ENCODE peak calls at places on chromosomes 11 and 22, in nine cellular contexts. One of them, this sample, is unnamed.

GRCh38 chr11:65663634-65664200 is 1.0 kb upstream of the RELA start:
- DNase-seq in AG04450: no peak
- DNase-seq in effector CD8-positive, alpha-beta T cell: no peak
- DNase-seq in iris pigment epithelial cell: peak; percentile 49
- DNase-seq in astrocyte of the spinal cord: no peak
- DNase-seq in T-helper 1 cell: no peak
- DNase-seq in activated CD4-positive, alpha-beta T cell treated with anti-CD3 and anti-CD28 coated beads for 36 hours: peak; percentile 71
- DNase-seq in stimulated activated CD8-positive, alpha-beta memory T cell treated with anti-CD3 and anti-CD28 coated beads, Interleukin-2, amount 100 ng/mL, for 1 hour: no peak
- DNase-seq in GM23338: peak; percentile 60
- DNase-seq in this sample: no peak

GRCh38 chr22:49951986-49952896 is 8.3 kb upstream of the PIM3 start:
- DNase-seq in AG04450: peak; percentile 69
- DNase-seq in effector CD8-positive, alpha-beta T cell: no peak
- DNase-seq in iris pigment epithelial cell: peak; percentile 86
- DNase-seq in astrocyte of the spinal cord: peak; percentile 52
- DNase-seq in T-helper 1 cell: no peak
- DNase-seq in activated CD4-positive, alpha-beta T cell treated with anti-CD3 and anti-CD28 coated beads for 36 hours: no peak
- DNase-seq in stimulated activated CD8-positive, alpha-beta memory T cell treated with anti-CD3 and anti-CD28 coated beads, Interleukin-2, amount 100 ng/mL, for 1 hour: no peak
- DNase-seq in GM23338: no peak
- DNase-seq in this sample: no peak

GRCh38 chr11:121723261-121723741 is 270.5 kb upstream of the SORL1-AS1 start:
- DNase-seq in AG04450: no peak
- DNase-seq in effector CD8-positive, alpha-beta T cell: no peak
- DNase-seq in iris pigment epithelial cell: peak; percentile 28
- DNase-seq in astrocyte of the spinal cord: peak; percentile 71
- DNase-seq in T-helper 1 cell: no peak
- DNase-seq in activated CD4-positive, alpha-beta T cell treated with anti-CD3 and anti-CD28 coated beads for 36 hours: no peak
- DNase-seq in stimulated activated CD8-positive, alpha-beta memory T cell treated with anti-CD3 and anti-CD28 coated beads, Interleukin-2, amount 100 ng/mL, for 1 hour: no peak
- DNase-seq in GM23338: peak; percentile 64
- DNase-seq in this sample: no peak

GRCh38 chr11:119751281-119752060 is 22.5 kb upstream of the NECTIN1 start:
- DNase-seq in AG04450: no peak
- DNase-seq in effector CD8-positive, alpha-beta T cell: no peak
- DNase-seq in iris pigment epithelial cell: no peak
- DNase-seq in astrocyte of the spinal cord: no peak
- DNase-seq in T-helper 1 cell: no peak
- DNase-seq in activated CD4-positive, alpha-beta T cell treated with anti-CD3 and anti-CD28 coated beads for 36 hours: peak; percentile 57
- DNase-seq in stimulated activated CD8-positive, alpha-beta memory T cell treated with anti-CD3 and anti-CD28 coated beads, Interleukin-2, amount 100 ng/mL, for 1 hour: no peak
- DNase-seq in GM23338: no peak
- DNase-seq in this sample: no peak

GRCh38 chr11:64654958-64655541 is 64.0 kb downstream of the SLC22A12 start:
- DNase-seq in AG04450: no peak
- DNase-seq in effector CD8-positive, alpha-beta T cell: no peak
- DNase-seq in iris pigment epithelial cell: no peak
- DNase-seq in astrocyte of the spinal cord: no peak
- DNase-seq in T-helper 1 cell: no peak
- DNase-seq in activated CD4-positive, alpha-beta T cell treated with anti-CD3 and anti-CD28 coated beads for 36 hours: no peak
- DNase-seq in stimulated activated CD8-positive, alpha-beta memory T cell treated with anti-CD3 and anti-CD28 coated beads, Interleukin-2, amount 100 ng/mL, for 1 hour: no peak
- DNase-seq in GM23338: no peak
- DNase-seq in this sample: no peak

GRCh38 chr11:105968021-105968697 is 53.9 kb downstream of the MSANTD4 start:
- DNase-seq in AG04450: no peak
- DNase-seq in effector CD8-positive, alpha-beta T cell: no peak
- DNase-seq in iris pigment epithelial cell: peak; percentile 62
- DNase-seq in astrocyte of the spinal cord: peak; percentile 42
- DNase-seq in T-helper 1 cell: no peak
- DNase-seq in activated CD4-positive, alpha-beta T cell treated with anti-CD3 and anti-CD28 coated beads for 36 hours: no peak
- DNase-seq in stimulated activated CD8-positive, alpha-beta memory T cell treated with anti-CD3 and anti-CD28 coated beads, Interleukin-2, amount 100 ng/mL, for 1 hour: no peak
- DNase-seq in GM23338: no peak
- DNase-seq in this sample: no peak

GRCh38 chr22:40668611-40669390 is 10.5 kb upstream of the MCHR1 start:
- DNase-seq in AG04450: no peak
- DNase-seq in effector CD8-positive, alpha-beta T cell: no peak
- DNase-seq in iris pigment epithelial cell: peak; percentile 78
- DNase-seq in astrocyte of the spinal cord: peak; percentile 64
- DNase-seq in T-helper 1 cell: peak; percentile 74
- DNase-seq in activated CD4-positive, alpha-beta T cell treated with anti-CD3 and anti-CD28 coated beads for 36 hours: peak; percentile 30
- DNase-seq in stimulated activated CD8-positive, alpha-beta memory T cell treated with anti-CD3 and anti-CD28 coated beads, Interleukin-2, amount 100 ng/mL, for 1 hour: no peak
- DNase-seq in GM23338: peak; percentile 43
- DNase-seq in this sample: no peak

GRCh38 chr11:868394-868793 is 25.7 kb downstream of the TSPAN4 start:
- DNase-seq in AG04450: no peak
- DNase-seq in effector CD8-positive, alpha-beta T cell: no peak
- DNase-seq in iris pigment epithelial cell: no peak
- DNase-seq in astrocyte of the spinal cord: no peak
- DNase-seq in T-helper 1 cell: no peak
- DNase-seq in activated CD4-positive, alpha-beta T cell treated with anti-CD3 and anti-CD28 coated beads for 36 hours: no peak
- DNase-seq in stimulated activated CD8-positive, alpha-beta memory T cell treated with anti-CD3 and anti-CD28 coated beads, Interleukin-2, amount 100 ng/mL, for 1 hour: no peak
- DNase-seq in GM23338: no peak
- DNase-seq in this sample: no peak

GRCh38 chr22:27724706-27725105 is 76.8 kb downstream of the MN1 start:
- DNase-seq in AG04450: no peak
- DNase-seq in effector CD8-positive, alpha-beta T cell: no peak
- DNase-seq in iris pigment epithelial cell: no peak
- DNase-seq in astrocyte of the spinal cord: no peak
- DNase-seq in T-helper 1 cell: no peak
- DNase-seq in activated CD4-positive, alpha-beta T cell treated with anti-CD3 and anti-CD28 coated beads for 36 hours: no peak
- DNase-seq in stimulated activated CD8-positive, alpha-beta memory T cell treated with anti-CD3 and anti-CD28 coated beads, Interleukin-2, amount 100 ng/mL, for 1 hour: no peak
- DNase-seq in GM23338: no peak
- DNase-seq in this sample: no peak

GRCh38 chr22:39490135-39490798 is 11.8 kb upstream of the MIEF1 start:
- DNase-seq in AG04450: no peak
- DNase-seq in effector CD8-positive, alpha-beta T cell: peak; percentile 58
- DNase-seq in iris pigment epithelial cell: peak; percentile 74
- DNase-seq in astrocyte of the spinal cord: peak; percentile 62
- DNase-seq in T-helper 1 cell: peak; percentile 72
- DNase-seq in activated CD4-positive, alpha-beta T cell treated with anti-CD3 and anti-CD28 coated beads for 36 hours: peak; percentile 89
- DNase-seq in stimulated activated CD8-positive, alpha-beta memory T cell treated with anti-CD3 and anti-CD28 coated beads, Interleukin-2, amount 100 ng/mL, for 1 hour: peak; percentile 55
- DNase-seq in GM23338: peak; percentile 93
- DNase-seq in this sample: peak; percentile 73

This sample was measured in effector CD4-positive, alpha-beta T cell.